ENCODE peak calls at places on chromosomes 13 and 19, in six cellular contexts. One of them, this sample, is unnamed.
A peak's percentile ranks its signal among the peaks of the same experiment; 100 is the strongest.

GRCh38 chr13:34513526-34513925 is 428.5 kb upstream of the NBEA start:
- DNase-seq in ascending aorta: no peak
- DNase-seq in fibroblast of lung: peak; percentile 8
- DNase-seq in uterus: no peak
- DNase-seq in CD8-positive, alpha-beta T cell: no peak
- DNase-seq in body of pancreas: no peak
- DNase-seq in this sample: no peak

GRCh38 chr19:6312018-6312417 is 21.4 kb downstream of the ACER1 start:
- DNase-seq in ascending aorta: no peak
- DNase-seq in fibroblast of lung: no peak
- DNase-seq in uterus: no peak
- DNase-seq in CD8-positive, alpha-beta T cell: no peak
- DNase-seq in body of pancreas: no peak
- DNase-seq in this sample: no peak

GRCh38 chr19:38534574-38534973 is 83.2 kb downstream of the MAP4K1 start:
- DNase-seq in ascending aorta: no peak
- DNase-seq in fibroblast of lung: no peak
- DNase-seq in uterus: no peak
- DNase-seq in CD8-positive, alpha-beta T cell: no peak
- DNase-seq in body of pancreas: no peak
- DNase-seq in this sample: no peak

GRCh38 chr13:114017028-114017630 is 43.3 kb upstream of the C13orf46 start:
- DNase-seq in ascending aorta: no peak
- DNase-seq in fibroblast of lung: peak; percentile 42
- DNase-seq in uterus: no peak
- DNase-seq in CD8-positive, alpha-beta T cell: no peak
- DNase-seq in body of pancreas: no peak
- DNase-seq in this sample: no peak

GRCh38 chr13:113654591-113655357 is 3.2 kb downstream of the ATP4B start:
- DNase-seq in ascending aorta: peak; percentile 48
- DNase-seq in fibroblast of lung: no peak
- DNase-seq in uterus: peak; percentile 7
- DNase-seq in CD8-positive, alpha-beta T cell: no peak
- DNase-seq in body of pancreas: peak; percentile 9
- DNase-seq in this sample: no peak

GRCh38 chr13:69755101-69755500 is 352.5 kb upstream of the ATXN8OS start:
- DNase-seq in ascending aorta: no peak
- DNase-seq in fibroblast of lung: no peak
- DNase-seq in uterus: no peak
- DNase-seq in CD8-positive, alpha-beta T cell: no peak
- DNase-seq in body of pancreas: no peak
- DNase-seq in this sample: no peak

GRCh38 chr19:33251076-33251475 is 25.4 kb upstream of the SLC7A10 start:
- DNase-seq in ascending aorta: no peak
- DNase-seq in fibroblast of lung: no peak
- DNase-seq in uterus: no peak
- DNase-seq in CD8-positive, alpha-beta T cell: no peak
- DNase-seq in body of pancreas: no peak
- DNase-seq in this sample: no peak

GRCh38 chr19:42251572-42251990 is 3.3 kb downstream of the ERF start:
- DNase-seq in ascending aorta: no peak
- DNase-seq in fibroblast of lung: no peak
- DNase-seq in uterus: no peak
- DNase-seq in CD8-positive, alpha-beta T cell: no peak
- DNase-seq in body of pancreas: no peak
- DNase-seq in this sample: no peak

GRCh38 chr19:10223488-10224213 is 7.5 kb downstream of the S1PR2 start:
- DNase-seq in ascending aorta: no peak
- DNase-seq in fibroblast of lung: no peak
- DNase-seq in uterus: no peak
- DNase-seq in CD8-positive, alpha-beta T cell: no peak
- DNase-seq in body of pancreas: no peak
- DNase-seq in this sample: no peak

GRCh38 chr19:4327252-4327876 is 11.3 kb downstream of the STAP2 start:
- DNase-seq in ascending aorta: peak; percentile 85
- DNase-seq in fibroblast of lung: peak; percentile 39
- DNase-seq in uterus: peak; percentile 69
- DNase-seq in CD8-positive, alpha-beta T cell: peak; percentile 69
- DNase-seq in body of pancreas: peak; percentile 85
- DNase-seq in this sample: no peak

GRCh38 chr13:31221057-31221456 is 21.3 kb downstream of the B3GLCT start:
- DNase-seq in ascending aorta: no peak
- DNase-seq in fibroblast of lung: no peak
- DNase-seq in uterus: no peak
- DNase-seq in CD8-positive, alpha-beta T cell: no peak
- DNase-seq in body of pancreas: no peak
- DNase-seq in this sample: no peak

GRCh38 chr19:22607653-22608430 is 26.3 kb upstream of the ZNF492 start:
- DNase-seq in ascending aorta: peak; percentile 31
- DNase-seq in fibroblast of lung: no peak
- DNase-seq in uterus: no peak
- DNase-seq in CD8-positive, alpha-beta T cell: no peak
- DNase-seq in body of pancreas: no peak
- DNase-seq in this sample: no peak

GRCh38 chr19:29543381-29543780 is 17.6 kb downstream of the VSTM2B start:
- DNase-seq in ascending aorta: no peak
- DNase-seq in fibroblast of lung: no peak
- DNase-seq in uterus: no peak
- DNase-seq in CD8-positive, alpha-beta T cell: no peak
- DNase-seq in body of pancreas: no peak
- DNase-seq in this sample: no peak

GRCh38 chr13:113863511-113864302 is at the start of gene GAS6:
- DNase-seq in ascending aorta: peak; percentile 83
- DNase-seq in fibroblast of lung: peak; percentile 51
- DNase-seq in uterus: peak; percentile 75
- DNase-seq in CD8-positive, alpha-beta T cell: no peak
- DNase-seq in body of pancreas: peak; percentile 70
- DNase-seq in this sample: no peak

GRCh38 chr19:12034610-12035009 is 869 bp downstream of the ZNF433 start:
- DNase-seq in ascending aorta: no peak
- DNase-seq in fibroblast of lung: no peak
- DNase-seq in uterus: no peak
- DNase-seq in CD8-positive, alpha-beta T cell: no peak
- DNase-seq in body of pancreas: no peak
- DNase-seq in this sample: no peak

GRCh38 chr13:67225252-67226159 is 4.6 kb downstream of the PCDH9 start:
- DNase-seq in ascending aorta: no peak
- DNase-seq in fibroblast of lung: no peak
- DNase-seq in uterus: no peak
- DNase-seq in CD8-positive, alpha-beta T cell: no peak
- DNase-seq in body of pancreas: no peak
- DNase-seq in this sample: no peak

GRCh38 chr13:67226686-67227085 is 3.5 kb downstream of the PCDH9 start:
- DNase-seq in ascending aorta: no peak
- DNase-seq in fibroblast of lung: no peak
- DNase-seq in uterus: no peak
- DNase-seq in CD8-positive, alpha-beta T cell: no peak
- DNase-seq in body of pancreas: no peak
- DNase-seq in this sample: no peak

GRCh38 chr13:67223742-67224141 is 6.4 kb downstream of the PCDH9 start:
- DNase-seq in ascending aorta: no peak
- DNase-seq in fibroblast of lung: peak; percentile 23
- DNase-seq in uterus: no peak
- DNase-seq in CD8-positive, alpha-beta T cell: no peak
- DNase-seq in body of pancreas: no peak
- DNase-seq in this sample: no peak

GRCh38 chr13:67223024-67223423 is 7.1 kb downstream of the PCDH9 start:
- DNase-seq in ascending aorta: no peak
- DNase-seq in fibroblast of lung: peak; percentile 74
- DNase-seq in uterus: no peak
- DNase-seq in CD8-positive, alpha-beta T cell: no peak
- DNase-seq in body of pancreas: no peak
- DNase-seq in this sample: no peak

DNA sequence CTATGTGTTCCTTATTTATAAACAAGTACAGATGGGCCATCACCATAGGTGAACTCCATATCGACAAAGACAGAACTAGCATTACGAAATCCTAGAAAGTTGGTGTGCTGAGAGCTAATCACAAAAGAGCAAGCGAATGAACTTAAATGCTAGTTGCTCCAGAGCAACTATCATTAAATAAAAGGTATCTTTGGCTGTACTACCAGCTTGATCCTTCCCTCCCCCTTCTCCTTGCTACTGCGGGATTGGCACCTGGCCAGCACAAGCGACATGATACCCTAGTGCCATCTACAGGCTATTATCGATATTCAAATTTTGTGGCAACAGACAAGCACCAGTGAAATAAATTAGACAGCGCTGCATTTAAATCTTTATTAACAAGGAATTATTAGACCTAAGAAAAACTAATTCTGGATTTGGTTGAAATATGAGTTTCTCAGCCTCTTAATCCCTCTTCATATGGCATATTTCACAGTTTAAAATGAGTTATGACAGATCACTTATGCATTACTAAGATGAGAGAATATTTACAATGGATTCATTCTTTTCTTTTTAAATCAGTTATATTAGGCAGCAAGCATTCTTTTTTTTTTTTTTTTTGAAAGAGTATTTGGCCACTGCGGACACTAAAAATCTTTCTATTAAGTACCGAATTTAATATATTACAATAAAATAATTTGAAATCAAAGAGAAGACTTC is 5.8 kb downstream of the PCDH9 start:
- DNase-seq in ascending aorta: peak; percentile 76
- DNase-seq in fibroblast of lung: peak; percentile 76
- DNase-seq in uterus: peak; percentile 50
- DNase-seq in CD8-positive, alpha-beta T cell: peak; percentile 38
- DNase-seq in body of pancreas: peak; percentile 89
- DNase-seq in this sample: peak; percentile 56
- TF ChIP-seq CTCF in ascending aorta: peak; percentile 32
- TF ChIP-seq CTCF in fibroblast of lung: peak; percentile 64
- TF ChIP-seq CTCF in uterus: peak; percentile 55
- TF ChIP-seq CTCF in CD8-positive, alpha-beta T cell: peak; percentile 32
- TF ChIP-seq CTCF in body of pancreas: peak; percentile 86
- TF ChIP-seq CTCF in this sample: peak; percentile 71

GRCh38 chr19:56746367-56746766 is 74.8 kb upstream of the ZNF835 start:
- DNase-seq in ascending aorta: no peak
- DNase-seq in fibroblast of lung: no peak
- DNase-seq in uterus: no peak
- DNase-seq in CD8-positive, alpha-beta T cell: no peak
- DNase-seq in body of pancreas: no peak
- DNase-seq in this sample: no peak

GRCh38 chr19:56750658-56751057 is 79.1 kb upstream of the ZNF835 start:
- DNase-seq in ascending aorta: no peak
- DNase-seq in fibroblast of lung: no peak
- DNase-seq in uterus: no peak
- DNase-seq in CD8-positive, alpha-beta T cell: no peak
- DNase-seq in body of pancreas: no peak
- DNase-seq in this sample: no peak

GRCh38 chr19:56751078-56751489 is 79.5 kb upstream of the ZNF835 start:
- DNase-seq in ascending aorta: no peak
- DNase-seq in fibroblast of lung: no peak
- DNase-seq in uterus: peak; percentile 18
- DNase-seq in CD8-positive, alpha-beta T cell: no peak
- DNase-seq in body of pancreas: peak; percentile 14
- DNase-seq in this sample: no peak

DNA sequence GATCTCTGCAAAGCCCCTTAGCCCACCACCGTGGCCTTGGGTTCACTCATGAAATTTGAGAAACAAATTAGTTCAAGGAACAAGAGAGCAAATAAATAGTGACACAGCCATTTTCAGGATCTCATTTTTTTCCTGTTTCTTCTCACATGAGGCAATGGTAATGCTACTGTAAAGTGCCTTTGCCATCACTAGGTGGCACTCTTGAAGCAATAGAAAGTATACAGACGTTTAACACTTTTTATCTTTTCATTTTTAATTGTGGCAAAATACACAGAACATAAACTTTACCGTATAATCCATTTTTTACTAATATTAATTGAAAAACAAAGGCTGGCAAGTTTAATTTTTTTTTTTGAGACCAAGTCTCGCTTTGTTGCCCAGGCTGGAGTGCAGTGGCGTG is 76.9 kb upstream of the ZNF835 start:
- DNase-seq in ascending aorta: no peak
- DNase-seq in fibroblast of lung: no peak
- DNase-seq in uterus: no peak
- DNase-seq in CD8-positive, alpha-beta T cell: no peak
- DNase-seq in body of pancreas: no peak
- DNase-seq in this sample: peak; percentile 52
- TF ChIP-seq CTCF in ascending aorta: no peak
- TF ChIP-seq CTCF in fibroblast of lung: no peak
- TF ChIP-seq CTCF in uterus: peak; percentile 70
- TF ChIP-seq CTCF in CD8-positive, alpha-beta T cell: no peak
- TF ChIP-seq CTCF in body of pancreas: peak; percentile 40
- TF ChIP-seq CTCF in this sample: peak; percentile 75

DNA sequence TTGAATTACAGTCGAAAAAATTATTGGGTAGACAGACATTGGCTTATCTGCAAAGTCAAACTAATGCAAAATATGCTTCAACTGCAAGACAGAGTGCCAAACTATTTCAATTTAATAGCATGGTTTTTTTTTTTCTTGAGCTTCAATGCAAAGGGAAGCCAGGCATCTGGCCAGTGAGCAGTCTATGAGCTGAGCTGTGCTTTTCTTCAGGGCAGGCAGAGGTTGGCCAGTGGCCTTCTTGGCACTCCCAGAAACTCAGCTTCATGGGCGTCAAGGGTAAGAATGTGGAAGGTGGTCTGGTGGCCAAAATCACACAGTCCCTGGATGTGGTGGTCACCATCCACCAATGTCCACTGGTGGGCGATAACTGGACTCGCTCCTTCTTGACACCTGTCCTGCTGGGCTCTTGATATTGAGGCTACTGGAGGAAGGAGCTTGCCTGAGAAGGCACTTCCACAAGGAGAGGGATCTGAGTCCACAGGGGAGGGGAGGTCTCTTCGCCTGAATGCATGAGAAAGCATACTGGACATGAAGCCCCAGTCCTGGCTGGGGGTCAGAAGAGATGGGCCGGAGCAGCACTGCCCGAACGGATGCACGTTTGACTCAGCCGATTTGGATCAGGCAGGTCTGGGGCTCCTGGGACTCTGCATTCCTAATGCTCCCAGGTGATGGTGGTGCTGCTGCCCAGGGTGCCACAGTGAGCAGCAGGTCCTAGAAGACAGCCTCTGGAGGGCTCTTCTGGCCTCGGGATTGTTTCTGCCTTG is 17.1 kb downstream of the COL4A2 start:
- DNase-seq in ascending aorta: peak; percentile 60
- DNase-seq in fibroblast of lung: no peak
- DNase-seq in uterus: no peak
- DNase-seq in CD8-positive, alpha-beta T cell: no peak
- DNase-seq in body of pancreas: no peak
- DNase-seq in this sample: no peak
- TF ChIP-seq CTCF in ascending aorta: no peak
- TF ChIP-seq CTCF in fibroblast of lung: no peak
- TF ChIP-seq CTCF in uterus: no peak
- TF ChIP-seq CTCF in CD8-positive, alpha-beta T cell: no peak
- TF ChIP-seq CTCF in body of pancreas: no peak
- TF ChIP-seq CTCF in this sample: no peak

DNA sequence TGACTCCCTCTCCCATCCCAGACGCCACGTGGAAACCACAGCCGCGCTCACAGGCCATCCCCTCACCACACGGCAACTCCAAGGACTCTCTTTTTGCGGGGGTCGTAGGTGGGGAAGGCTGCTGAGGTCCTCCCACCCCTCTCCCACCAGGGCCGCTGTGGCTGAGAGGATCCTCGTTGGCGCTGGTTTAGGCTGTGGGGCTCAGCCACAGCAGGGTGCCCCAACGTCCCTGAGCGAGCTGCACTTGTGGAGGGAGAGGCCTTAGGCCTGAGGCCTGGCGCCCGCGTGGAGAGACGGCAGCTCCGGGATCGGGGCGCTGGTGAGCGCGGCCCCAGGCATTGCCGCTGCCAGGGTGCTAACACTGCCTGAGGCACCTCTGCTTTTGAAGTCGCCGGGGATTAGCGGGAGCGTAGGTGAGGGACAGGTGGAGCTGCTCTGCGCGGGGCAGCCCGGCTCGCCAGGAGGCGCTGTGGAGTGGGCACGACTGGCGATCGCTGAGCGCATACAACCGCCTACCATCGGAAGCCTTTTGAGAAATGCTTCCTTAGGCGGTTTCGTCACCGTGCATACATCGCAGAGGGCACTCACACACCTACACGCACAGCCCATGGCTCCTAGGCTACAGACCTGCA is 9.0 kb downstream of the ZSCAN1 start:
- DNase-seq in ascending aorta: no peak
- DNase-seq in fibroblast of lung: no peak
- DNase-seq in uterus: no peak
- DNase-seq in CD8-positive, alpha-beta T cell: no peak
- DNase-seq in body of pancreas: no peak
- DNase-seq in this sample: no peak
- TF ChIP-seq CTCF in ascending aorta: no peak
- TF ChIP-seq CTCF in fibroblast of lung: no peak
- TF ChIP-seq CTCF in uterus: no peak
- TF ChIP-seq CTCF in CD8-positive, alpha-beta T cell: no peak
- TF ChIP-seq CTCF in body of pancreas: no peak
- TF ChIP-seq CTCF in this sample: no peak

This sample was measured in LNCaP clone FGC.